ENCODE peak calls at places on chromosomes 6 and 20, in four cellular contexts. W, R, M and P are unnamed samples.

GRCh38 chr6:125808060-125808459 is 17.3 kb downstream of the NCOA7 start:
- DNase-seq in W (no peak), R (no peak), M (no peak), P (no peak)

GRCh38 chr6:139881728-139882211 is 507.3 kb upstream of the CITED2 start:
- DNase-seq in W (peak), R (no peak), M (no peak), P (peak)

GRCh38 chr20:33443006-33443511 is 504 bp downstream of the SNTA1 start:
- DNase-seq in W (no peak), R (no peak), M (no peak), P (no peak)

GRCh38 chr6:35674594-35674993 is 14.1 kb downstream of the FKBP5 start:
- DNase-seq in W (no peak), R (no peak), M (no peak), P (no peak)

GRCh38 chr6:26330835-26331808 is 33.9 kb upstream of the BTN3A2 start:
- DNase-seq in W (peak), R (no peak), M (no peak), P (peak)

GRCh38 chr6:11484441-11484840 is 53.1 kb upstream of the TMEM170B start:
- DNase-seq in W (no peak), R (no peak), M (no peak), P (no peak)

GRCh38 chr6:48067148-48067709 is 43.8 kb downstream of the PTCHD4 start:
- DNase-seq in W (no peak), R (no peak), M (no peak), P (no peak)

GRCh38 chr20:3606021-3606420 is 57.2 kb downstream of the GFRA4 start:
- DNase-seq in W (no peak), R (no peak), M (no peak), P (peak)

GRCh38 chr6:139378226-139378625 is 3.8 kb upstream of the CITED2 start:
- DNase-seq in W (no peak), R (no peak), M (no peak), P (no peak)

GRCh38 chr6:160714731-160715130 is 12.7 kb downstream of the PLG start:
- DNase-seq in W (no peak), R (no peak), M (no peak), P (no peak)

GRCh38 chr6:107173779-107174178 is 58.5 kb upstream of the BEND3 start:
- DNase-seq in W (no peak), R (no peak), M (no peak), P (peak)

GRCh38 chr6:45599053-45599452 is 221.3 kb upstream of the SUPT3H start:
- DNase-seq in W (no peak), R (no peak), M (no peak), P (no peak)

GRCh38 chr6:28985396-28986164 is 19.5 kb downstream of the ZNF311 start:
- DNase-seq in W (peak), R (peak), M (peak), P (peak)

GRCh38 chr6:144678844-144679243 is 393.7 kb downstream of the UTRN start:
- DNase-seq in W (no peak), R (no peak), M (no peak), P (peak)

GRCh38 chr6:1841131-1841530 is 231.4 kb downstream of the FOXC1 start:
- DNase-seq in W (no peak), R (no peak), M (no peak), P (no peak)

GRCh38 chr6:33211666-33212422 is 3.5 kb downstream of the RING1 start:
- DNase-seq in W (no peak), R (no peak), M (no peak), P (no peak)

GRCh38 chr6:148697895-148698440 is 48.9 kb upstream of the UST start:
- DNase-seq in W (no peak), R (no peak), M (no peak), P (no peak)

GRCh38 chr20:24696396-24696795 is 227.0 kb downstream of the SYNDIG1 start:
- DNase-seq in W (no peak), R (no peak), M (no peak), P (no peak)

GRCh38 chr20:1415667-1416468 is 23.0 kb upstream of the FKBP1A start:
- DNase-seq in W (peak), R (no peak), M (no peak), P (peak)

GRCh38 chr20:58150772-58151171 is 77.7 kb downstream of the ANKRD60 start:
- DNase-seq in W (no peak), R (peak), M (peak), P (no peak)

GRCh38 chr20:24470782-24471582 is 1.6 kb downstream of the SYNDIG1 start:
- DNase-seq in W (no peak), R (no peak), M (no peak), P (no peak)

GRCh38 chr6:111483736-111484654 is 977 bp upstream of the REV3L start:
- DNase-seq in W (peak), R (peak), M (peak), P (peak)

GRCh38 chr6:67630146-67630545 is 1004.9 kb upstream of the ADGRB3 start:
- DNase-seq in W (no peak), R (no peak), M (no peak), P (peak)

GRCh38 chr6:71082033-71082620 is 125.3 kb upstream of the B3GAT2 start:
- DNase-seq in W (no peak), R (no peak), M (no peak), P (peak)

GRCh38 chr6:125866433-125866832 is 75.7 kb downstream of the NCOA7 start:
- DNase-seq in W (no peak), R (no peak), M (no peak), P (no peak)

GRCh38 chr20:25218109-25218486 is 22.6 kb downstream of the ENTPD6 start:
- DNase-seq in W (no peak), R (no peak), M (no peak), P (no peak)

GRCh38 chr20:24637941-24638340 is 168.5 kb downstream of the SYNDIG1 start:
- DNase-seq in W (no peak), R (no peak), M (no peak), P (no peak)

GRCh38 chr20:17734374-17734773 is 34.6 kb downstream of the BANF2 start:
- DNase-seq in W (no peak), R (no peak), M (no peak), P (no peak)

GRCh38 chr20:50848846-50849673 is 54.2 kb downstream of the BCAS4 start:
- DNase-seq in W (no peak), R (no peak), M (no peak), P (peak)

GRCh38 chr6:92122746-92123145 is 1296.6 kb downstream of the EPHA7 start:
- DNase-seq in W (no peak), R (no peak), M (no peak), P (no peak)